ENCODE peak calls at places on chromosomes 16 and 17, in six cellular contexts. One of them, this sample, is unnamed.

GRCh38 chr16:72952404-72953301 is 95.3 kb downstream of the ZFHX3 start:
- DNase-seq in cardiac fibroblast: peak; percentile 51
- DNase-seq in ovary: no peak
- DNase-seq in mammary epithelial cell: no peak
- DNase-seq in HT1080: no peak
- DNase-seq in GM12865: no peak
- DNase-seq in this sample: no peak

GRCh38 chr17:10729334-10730193 is at the start of gene TMEM220:
- DNase-seq in cardiac fibroblast: peak; percentile 84
- DNase-seq in ovary: peak; percentile 87
- DNase-seq in mammary epithelial cell: peak; percentile 5
- DNase-seq in HT1080: peak; percentile 11
- DNase-seq in GM12865: peak; percentile 54
- DNase-seq in this sample: no peak

GRCh38 chr17:63596856-63597557 is 3.7 kb upstream of the TACO1 start:
- DNase-seq in cardiac fibroblast: peak; percentile 1
- DNase-seq in ovary: no peak
- DNase-seq in mammary epithelial cell: no peak
- DNase-seq in HT1080: no peak
- DNase-seq in GM12865: no peak
- DNase-seq in this sample: no peak

GRCh38 chr16:67544844-67545664 is 16.4 kb downstream of the RIPOR1 start:
- DNase-seq in cardiac fibroblast: no peak
- DNase-seq in ovary: no peak
- DNase-seq in mammary epithelial cell: no peak
- DNase-seq in HT1080: no peak
- DNase-seq in GM12865: no peak
- DNase-seq in this sample: no peak

GRCh38 chr16:4372578-4373355 is 1.1 kb downstream of the VASN start:
- DNase-seq in cardiac fibroblast: peak; percentile 59
- DNase-seq in ovary: peak; percentile 60
- DNase-seq in mammary epithelial cell: no peak
- DNase-seq in HT1080: peak; percentile 44
- DNase-seq in GM12865: peak; percentile 32
- DNase-seq in this sample: peak; percentile 77

GRCh38 chr17:64159051-64159590 is 29.2 kb upstream of the ERN1 start:
- DNase-seq in cardiac fibroblast: no peak
- DNase-seq in ovary: no peak
- DNase-seq in mammary epithelial cell: no peak
- DNase-seq in HT1080: no peak
- DNase-seq in GM12865: no peak
- DNase-seq in this sample: no peak

GRCh38 chr16:61595605-61596004 is 440.6 kb downstream of the CDH8 start:
- DNase-seq in cardiac fibroblast: no peak
- DNase-seq in ovary: no peak
- DNase-seq in mammary epithelial cell: no peak
- DNase-seq in HT1080: no peak
- DNase-seq in GM12865: no peak
- DNase-seq in this sample: no peak

GRCh38 chr16:75550211-75550662 is 5.8 kb downstream of the TMEM231 start:
- DNase-seq in cardiac fibroblast: peak; percentile 43
- DNase-seq in ovary: no peak
- DNase-seq in mammary epithelial cell: peak; percentile 88
- DNase-seq in HT1080: peak; percentile 69
- DNase-seq in GM12865: peak; percentile 83
- DNase-seq in this sample: no peak

GRCh38 chr17:65503557-65503956 is 57.9 kb downstream of the AXIN2 start:
- DNase-seq in cardiac fibroblast: no peak
- DNase-seq in ovary: no peak
- DNase-seq in mammary epithelial cell: no peak
- DNase-seq in HT1080: no peak
- DNase-seq in GM12865: no peak
- DNase-seq in this sample: no peak

GRCh38 chr16:31215287-31216115 is 1.4 kb downstream of the PYDC1 start:
- DNase-seq in cardiac fibroblast: peak; percentile 65
- DNase-seq in ovary: no peak
- DNase-seq in mammary epithelial cell: peak; percentile 53
- DNase-seq in HT1080: no peak
- DNase-seq in GM12865: no peak
- DNase-seq in this sample: peak; percentile 95

GRCh38 chr17:82956146-82956725 is 116.4 kb upstream of the ZNF750 start:
- DNase-seq in cardiac fibroblast: no peak
- DNase-seq in ovary: peak; percentile 1
- DNase-seq in mammary epithelial cell: no peak
- DNase-seq in HT1080: no peak
- DNase-seq in GM12865: no peak
- DNase-seq in this sample: no peak

GRCh38 chr16:29854520-29855100 is 8.4 kb downstream of the CDIPT start:
- DNase-seq in cardiac fibroblast: no peak
- DNase-seq in ovary: no peak
- DNase-seq in mammary epithelial cell: no peak
- DNase-seq in HT1080: no peak
- DNase-seq in GM12865: no peak
- DNase-seq in this sample: no peak

GRCh38 chr17:1203111-1203966 is 23.6 kb upstream of the ABR start:
- DNase-seq in cardiac fibroblast: peak; percentile 67
- DNase-seq in ovary: peak; percentile 67
- DNase-seq in mammary epithelial cell: peak; percentile 53
- DNase-seq in HT1080: peak; percentile 15
- DNase-seq in GM12865: peak; percentile 71
- DNase-seq in this sample: peak; percentile 67

GRCh38 chr16:29756654-29757053 is 10.9 kb upstream of the C16orf54 start:
- DNase-seq in cardiac fibroblast: peak; percentile 36
- DNase-seq in ovary: no peak
- DNase-seq in mammary epithelial cell: no peak
- DNase-seq in HT1080: no peak
- DNase-seq in GM12865: no peak
- DNase-seq in this sample: no peak

GRCh38 chr17:1229354-1229890 is 40.8 kb upstream of the BHLHA9 start:
- DNase-seq in cardiac fibroblast: peak; percentile 16
- DNase-seq in ovary: peak; percentile 32
- DNase-seq in mammary epithelial cell: peak; percentile 32
- DNase-seq in HT1080: no peak
- DNase-seq in GM12865: peak; percentile 85
- DNase-seq in this sample: peak; percentile 54

GRCh38 chr17:44467108-44467507 is 36.1 kb downstream of the GPATCH8 start:
- DNase-seq in cardiac fibroblast: peak; percentile 3
- DNase-seq in ovary: no peak
- DNase-seq in mammary epithelial cell: no peak
- DNase-seq in HT1080: no peak
- DNase-seq in GM12865: no peak
- DNase-seq in this sample: no peak

GRCh38 chr16:84774810-84775209 is 45.0 kb upstream of the CRISPLD2 start:
- DNase-seq in cardiac fibroblast: peak; percentile 88
- DNase-seq in ovary: no peak
- DNase-seq in mammary epithelial cell: peak; percentile 77
- DNase-seq in HT1080: peak; percentile 86
- DNase-seq in GM12865: no peak
- DNase-seq in this sample: no peak

GRCh38 chr17:76191891-76192290 is 48.4 kb downstream of the RNF157 start:
- DNase-seq in cardiac fibroblast: no peak
- DNase-seq in ovary: no peak
- DNase-seq in mammary epithelial cell: no peak
- DNase-seq in HT1080: no peak
- DNase-seq in GM12865: peak; percentile 89
- DNase-seq in this sample: no peak

GRCh38 chr17:31448467-31449077 is 57.1 kb downstream of the RAB11FIP4 start:
- DNase-seq in cardiac fibroblast: peak; percentile 57
- DNase-seq in ovary: no peak
- DNase-seq in mammary epithelial cell: no peak
- DNase-seq in HT1080: peak; percentile 13
- DNase-seq in GM12865: no peak
- DNase-seq in this sample: no peak

GRCh38 chr16:67170168-67170947 is at the start of gene NOL3:
- DNase-seq in cardiac fibroblast: peak; percentile 92
- DNase-seq in ovary: peak; percentile 86
- DNase-seq in mammary epithelial cell: peak; percentile 73
- DNase-seq in HT1080: peak; percentile 77
- DNase-seq in GM12865: peak; percentile 77
- DNase-seq in this sample: peak; percentile 91

GRCh38 chr16:85799497-85800320 is at the start of the genes COX4I1 and EMC8:
- DNase-seq in cardiac fibroblast: peak; percentile 95
- DNase-seq in ovary: peak; percentile 93
- DNase-seq in mammary epithelial cell: peak; percentile 91
- DNase-seq in HT1080: peak; percentile 85
- DNase-seq in GM12865: peak; percentile 96
- DNase-seq in this sample: peak; percentile 96

GRCh38 chr16:75774197-75774596 is 47.9 kb upstream of the CPHXL start:
- DNase-seq in cardiac fibroblast: no peak
- DNase-seq in ovary: no peak
- DNase-seq in mammary epithelial cell: no peak
- DNase-seq in HT1080: no peak
- DNase-seq in GM12865: no peak
- DNase-seq in this sample: no peak

GRCh38 chr17:28999216-28999615 is 6.6 kb downstream of the SEZ6 start:
- DNase-seq in cardiac fibroblast: no peak
- DNase-seq in ovary: no peak
- DNase-seq in mammary epithelial cell: no peak
- DNase-seq in HT1080: no peak
- DNase-seq in GM12865: no peak
- DNase-seq in this sample: no peak

GRCh38 chr17:71110326-71110725 is 941.0 kb downstream of the KCNJ2 start:
- DNase-seq in cardiac fibroblast: no peak
- DNase-seq in ovary: no peak
- DNase-seq in mammary epithelial cell: peak; percentile 58
- DNase-seq in HT1080: peak; percentile 6
- DNase-seq in GM12865: no peak
- DNase-seq in this sample: no peak

GRCh38 chr17:48498168-48498840 is 32.5 kb downstream of the HOXB1 start:
- DNase-seq in cardiac fibroblast: no peak
- DNase-seq in ovary: no peak
- DNase-seq in mammary epithelial cell: no peak
- DNase-seq in HT1080: no peak
- DNase-seq in GM12865: no peak
- DNase-seq in this sample: no peak

GRCh38 chr17:2024572-2025219 is 438 bp downstream of the RTN4RL1 start:
- DNase-seq in cardiac fibroblast: no peak
- DNase-seq in ovary: no peak
- DNase-seq in mammary epithelial cell: peak; percentile 32
- DNase-seq in HT1080: no peak
- DNase-seq in GM12865: no peak
- DNase-seq in this sample: no peak

GRCh38 chr17:34665150-34665802 is 85.9 kb downstream of the TMEM132E start:
- DNase-seq in cardiac fibroblast: no peak
- DNase-seq in ovary: no peak
- DNase-seq in mammary epithelial cell: no peak
- DNase-seq in HT1080: no peak
- DNase-seq in GM12865: peak; percentile 18
- DNase-seq in this sample: no peak

GRCh38 chr17:41666336-41666680 is 22.4 kb upstream of the EIF1 start:
- DNase-seq in cardiac fibroblast: peak; percentile 55
- DNase-seq in ovary: peak; percentile 51
- DNase-seq in mammary epithelial cell: peak; percentile 59
- DNase-seq in HT1080: peak; percentile 61
- DNase-seq in GM12865: peak; percentile 91
- DNase-seq in this sample: no peak

GRCh38 chr16:5017678-5017969 is 16.1 kb downstream of the NAGPA start:
- DNase-seq in cardiac fibroblast: no peak
- DNase-seq in ovary: no peak
- DNase-seq in mammary epithelial cell: no peak
- DNase-seq in HT1080: no peak
- DNase-seq in GM12865: no peak
- DNase-seq in this sample: no peak

GRCh38 chr17:82019905-82020873 is 2.5 kb downstream of the CENPX start:
- DNase-seq in cardiac fibroblast: peak; percentile 48
- DNase-seq in ovary: no peak
- DNase-seq in mammary epithelial cell: no peak
- DNase-seq in HT1080: no peak
- DNase-seq in GM12865: peak; percentile 76
- DNase-seq in this sample: peak; percentile 49

GRCh38 chr17:48795444-48796162 is 21.4 kb downstream of the TTLL6 start:
- DNase-seq in cardiac fibroblast: peak; percentile 39
- DNase-seq in ovary: no peak
- DNase-seq in mammary epithelial cell: no peak
- DNase-seq in HT1080: peak; percentile 53
- DNase-seq in GM12865: no peak
- DNase-seq in this sample: peak; percentile 71

GRCh38 chr17:68732301-68732749 is 131.2 kb upstream of the FAM20A start:
- DNase-seq in cardiac fibroblast: no peak
- DNase-seq in ovary: no peak
- DNase-seq in mammary epithelial cell: peak; percentile 27
- DNase-seq in HT1080: no peak
- DNase-seq in GM12865: no peak
- DNase-seq in this sample: no peak

GRCh38 chr17:75758131-75758905 is 6.7 kb downstream of the GALK1 start:
- DNase-seq in cardiac fibroblast: no peak
- DNase-seq in ovary: no peak
- DNase-seq in mammary epithelial cell: no peak
- DNase-seq in HT1080: no peak
- DNase-seq in GM12865: no peak
- DNase-seq in this sample: no peak

GRCh38 chr17:82596837-82597672 is 51.2 kb downstream of the WDR45B start:
- DNase-seq in cardiac fibroblast: no peak
- DNase-seq in ovary: no peak
- DNase-seq in mammary epithelial cell: no peak
- DNase-seq in HT1080: no peak
- DNase-seq in GM12865: no peak
- DNase-seq in this sample: no peak

GRCh38 chr17:2635675-2636074 is 42.2 kb downstream of the PAFAH1B1 start:
- DNase-seq in cardiac fibroblast: no peak
- DNase-seq in ovary: no peak
- DNase-seq in mammary epithelial cell: no peak
- DNase-seq in HT1080: no peak
- DNase-seq in GM12865: no peak
- DNase-seq in this sample: no peak

GRCh38 chr16:31301708-31302400 is 42.1 kb downstream of the ITGAM start:
- DNase-seq in cardiac fibroblast: peak; percentile 40
- DNase-seq in ovary: no peak
- DNase-seq in mammary epithelial cell: peak; percentile 26
- DNase-seq in HT1080: peak; percentile 10
- DNase-seq in GM12865: peak; percentile 10
- DNase-seq in this sample: peak; percentile 54

GRCh38 chr17:81329927-81330883 is 35.1 kb upstream of the SLC38A10 start:
- DNase-seq in cardiac fibroblast: no peak
- DNase-seq in ovary: no peak
- DNase-seq in mammary epithelial cell: no peak
- DNase-seq in HT1080: no peak
- DNase-seq in GM12865: no peak
- DNase-seq in this sample: no peak

GRCh38 chr16:66698046-66698445 is 1.5 kb upstream of the CMTM4 start:
- DNase-seq in cardiac fibroblast: no peak
- DNase-seq in ovary: no peak
- DNase-seq in mammary epithelial cell: no peak
- DNase-seq in HT1080: no peak
- DNase-seq in GM12865: no peak
- DNase-seq in this sample: no peak